ENCODE peak calls at places on chromosomes 3 and 15, in eight cellular contexts. One of them, this sample, is unnamed.
A peak's percentile ranks its signal among the peaks of the same experiment; 100 is the strongest.

GRCh38 chr3:58529516-58530353 is 7.3 kb downstream of the ACOX2 start:
- DNase-seq in NB4: peak; percentile 69
- DNase-seq in HuH-7.5: no peak
- DNase-seq in AG04450: no peak
- DNase-seq in heart left ventricle: no peak
- DNase-seq in cardiac fibroblast: peak; percentile 44
- DNase-seq in activated CD8-positive, alpha-beta memory T cell treated with anti-CD3 and anti-CD28 coated beads for 1 hour: no peak
- DNase-seq in ureter: no peak
- DNase-seq in this sample: no peak

GRCh38 chr3:175426805-175427204 is 567.7 kb downstream of the NAALADL2 start:
- DNase-seq in AG04450: no peak
- DNase-seq in cardiac fibroblast: no peak
- DNase-seq in heart left ventricle: no peak
- DNase-seq in ureter: no peak
- DNase-seq in HuH-7.5: no peak
- DNase-seq in activated CD8-positive, alpha-beta memory T cell treated with anti-CD3 and anti-CD28 coated beads for 1 hour: no peak
- DNase-seq in NB4: no peak
- DNase-seq in this sample: no peak

GRCh38 chr15:26874774-26875475 is 8.1 kb downstream of the GABRA5 start:
- DNase-seq in activated CD8-positive, alpha-beta memory T cell treated with anti-CD3 and anti-CD28 coated beads for 1 hour: no peak
- DNase-seq in cardiac fibroblast: no peak
- DNase-seq in ureter: no peak
- DNase-seq in heart left ventricle: no peak
- DNase-seq in NB4: no peak
- DNase-seq in HuH-7.5: no peak
- DNase-seq in AG04450: no peak
- DNase-seq in this sample: no peak

GRCh38 chr3:98903099-98903498 is 1.6 kb upstream of the DCBLD2 start:
- DNase-seq in AG04450: no peak
- DNase-seq in HuH-7.5: no peak
- DNase-seq in ureter: no peak
- DNase-seq in activated CD8-positive, alpha-beta memory T cell treated with anti-CD3 and anti-CD28 coated beads for 1 hour: no peak
- DNase-seq in heart left ventricle: no peak
- DNase-seq in cardiac fibroblast: no peak
- DNase-seq in NB4: no peak
- DNase-seq in this sample: no peak

GRCh38 chr3:134029256-134029733 is 430 bp downstream of the SLCO2A1 start:
- DNase-seq in ureter: no peak
- DNase-seq in activated CD8-positive, alpha-beta memory T cell treated with anti-CD3 and anti-CD28 coated beads for 1 hour: no peak
- DNase-seq in NB4: no peak
- DNase-seq in HuH-7.5: peak; percentile 50
- DNase-seq in AG04450: no peak
- DNase-seq in cardiac fibroblast: peak; percentile 39
- DNase-seq in heart left ventricle: no peak
- DNase-seq in this sample: no peak

GRCh38 chr3:13253208-13253937 is 166.7 kb downstream of the NUP210 start:
- DNase-seq in AG04450: no peak
- DNase-seq in heart left ventricle: no peak
- DNase-seq in cardiac fibroblast: no peak
- DNase-seq in activated CD8-positive, alpha-beta memory T cell treated with anti-CD3 and anti-CD28 coated beads for 1 hour: no peak
- DNase-seq in NB4: no peak
- DNase-seq in ureter: no peak
- DNase-seq in HuH-7.5: no peak
- DNase-seq in this sample: no peak

GRCh38 chr3:29335921-29336320 is 55.0 kb downstream of the RBMS3 start:
- DNase-seq in HuH-7.5: no peak
- DNase-seq in cardiac fibroblast: no peak
- DNase-seq in NB4: no peak
- DNase-seq in heart left ventricle: no peak
- DNase-seq in AG04450: no peak
- DNase-seq in activated CD8-positive, alpha-beta memory T cell treated with anti-CD3 and anti-CD28 coated beads for 1 hour: no peak
- DNase-seq in ureter: no peak
- DNase-seq in this sample: no peak

GRCh38 chr3:35639251-35640185 is at the start of gene ARPP21:
- DNase-seq in ureter: no peak
- DNase-seq in activated CD8-positive, alpha-beta memory T cell treated with anti-CD3 and anti-CD28 coated beads for 1 hour: no peak
- DNase-seq in cardiac fibroblast: peak; percentile 20
- DNase-seq in heart left ventricle: peak; percentile 6
- DNase-seq in AG04450: no peak
- DNase-seq in HuH-7.5: peak; percentile 61
- DNase-seq in NB4: peak; percentile 2
- DNase-seq in this sample: no peak

GRCh38 chr3:42092006-42092405 is 849 bp downstream of the TRAK1 start:
- DNase-seq in NB4: no peak
- DNase-seq in AG04450: no peak
- DNase-seq in activated CD8-positive, alpha-beta memory T cell treated with anti-CD3 and anti-CD28 coated beads for 1 hour: no peak
- DNase-seq in ureter: no peak
- DNase-seq in cardiac fibroblast: no peak
- DNase-seq in HuH-7.5: no peak
- DNase-seq in heart left ventricle: no peak
- DNase-seq in this sample: no peak

GRCh38 chr3:175431396-175431795 is 572.3 kb downstream of the NAALADL2 start:
- DNase-seq in heart left ventricle: no peak
- DNase-seq in ureter: no peak
- DNase-seq in activated CD8-positive, alpha-beta memory T cell treated with anti-CD3 and anti-CD28 coated beads for 1 hour: no peak
- DNase-seq in cardiac fibroblast: peak; percentile 22
- DNase-seq in NB4: no peak
- DNase-seq in HuH-7.5: no peak
- DNase-seq in AG04450: no peak
- DNase-seq in this sample: no peak

GRCh38 chr3:60948488-60948887 is 302.8 kb downstream of the FHIT start:
- DNase-seq in activated CD8-positive, alpha-beta memory T cell treated with anti-CD3 and anti-CD28 coated beads for 1 hour: no peak
- DNase-seq in NB4: peak; percentile 3
- DNase-seq in cardiac fibroblast: peak; percentile 14
- DNase-seq in AG04450: no peak
- DNase-seq in HuH-7.5: no peak
- DNase-seq in heart left ventricle: no peak
- DNase-seq in ureter: no peak
- DNase-seq in this sample: no peak

GRCh38 chr3:142027295-142027694 is 122.0 kb downstream of the TFDP2 start:
- DNase-seq in HuH-7.5: no peak
- DNase-seq in activated CD8-positive, alpha-beta memory T cell treated with anti-CD3 and anti-CD28 coated beads for 1 hour: no peak
- DNase-seq in AG04450: no peak
- DNase-seq in cardiac fibroblast: peak; percentile 10
- DNase-seq in ureter: no peak
- DNase-seq in NB4: peak; percentile 20
- DNase-seq in heart left ventricle: no peak
- DNase-seq in this sample: no peak

This sample was measured in LNCaP clone FGC.